ENCODE peak calls at places on chromosomes 4 and X, in six cellular contexts. C, A, Q, N, R and X are unnamed samples.

GRCh38 chrX:6024204-6024603 is 204.5 kb downstream of the NLGN4X start:
- DNase-seq in Q (no peak), C (no peak), N (no peak), A (no peak), R (no peak), X (no peak)

GRCh38 chrX:51894697-51895336 is 1.4 kb downstream of the MAGED1 start:
- DNase-seq in N (peak; percentile 58), C (peak; percentile 20), R (peak; percentile 50), Q (no peak), A (no peak), X (peak; percentile 56)

GRCh38 chr4:119781044-119781443 is 152.4 kb upstream of the PDE5A start:
- DNase-seq in C (no peak), N (no peak), Q (no peak), A (no peak), R (no peak), X (no peak)

GRCh38 chrX:9569875-9570274 is 105.0 kb downstream of the TBL1X start:
- DNase-seq in A (no peak), N (no peak), C (no peak), R (no peak), Q (no peak), X (no peak)

GRCh38 chr4:145189981-145190380 is 9.6 kb upstream of the OTUD4 start:
- DNase-seq in N (no peak), R (no peak), Q (no peak), C (no peak), A (no peak), X (no peak)

GRCh38 chrX:119734897-119735339 is 23.5 kb upstream of the SOWAHD start:
- DNase-seq in C (no peak), A (no peak), Q (peak; percentile 44), R (peak; percentile 77), N (peak; percentile 47), X (peak; percentile 57)

GRCh38 chrX:115652221-115652620 is 91.2 kb downstream of the PLS3 start:
- DNase-seq in C (no peak), N (no peak), R (no peak), A (no peak), Q (no peak), X (no peak)

GRCh38 chrX:153608821-153609220 is 9.9 kb upstream of the CCNQ start:
- DNase-seq in A (no peak), N (no peak), C (no peak), R (no peak), Q (no peak), X (no peak)

GRCh38 chr4:7805533-7806079 is 134.1 kb downstream of the AFAP1 start:
- DNase-seq in N (peak; percentile 89), C (no peak), R (peak; percentile 59), A (peak; percentile 95), Q (no peak), X (no peak)

GRCh38 chr4:86294883-86295282 is 65.0 kb downstream of the MAPK10 start:
- DNase-seq in N (no peak), A (no peak), R (no peak), Q (no peak), C (no peak), X (no peak)

GRCh38 chr4:48645225-48645794 is 134.8 kb downstream of the FRYL start:
- DNase-seq in R (no peak), C (no peak), Q (no peak), N (no peak), A (no peak), X (no peak)

GRCh38 chr4:15654556-15655222 is 468 bp downstream of the FBXL5 start:
- DNase-seq in N (peak; percentile 44), Q (peak; percentile 74), C (peak; percentile 54), R (peak; percentile 73), A (peak; percentile 19), X (peak; percentile 44)

GRCh38 chrX:8037593-8038348 is 110.6 kb upstream of the PNPLA4 start:
- DNase-seq in C (no peak), Q (no peak), R (no peak), A (no peak), N (no peak), X (no peak)

GRCh38 chrX:17547658-17548057 is 172.7 kb downstream of the NHS start:
- DNase-seq in C (peak; percentile 54), R (peak; percentile 50), A (peak; percentile 80), Q (peak; percentile 77), N (peak; percentile 85), X (peak; percentile 77)

GRCh38 chrX:1400731-1401471 is 9.0 kb upstream of the SLC25A6 start:
- DNase-seq in Q (peak; percentile 59), N (no peak), R (no peak), C (no peak), A (no peak), X (no peak)

GRCh38 chr4:35189988-35190613 is 1054.2 kb downstream of the ARAP2 start:
- DNase-seq in A (no peak), C (no peak), Q (no peak), R (no peak), N (no peak), X (no peak)

GRCh38 chr4:110032603-110033002 is 119.9 kb downstream of the EGF start:
- DNase-seq in R (no peak), A (no peak), Q (no peak), C (no peak), N (peak; percentile 59), X (peak; percentile 22)

GRCh38 chr4:20773144-20773997 is 73.1 kb downstream of the PACRGL start:
- DNase-seq in Q (peak; percentile 43), A (peak; percentile 38), C (no peak), N (peak; percentile 53), R (no peak), X (peak; percentile 47)

GRCh38 chr4:4325321-4325720 is 35.3 kb downstream of the ZBTB49 start:
- DNase-seq in C (no peak), Q (no peak), A (no peak), N (no peak), R (peak; percentile 8), X (no peak)

GRCh38 chrX:128078545-128078944 is 26.3 kb upstream of the ACTRT1 start:
- DNase-seq in R (no peak), A (no peak), N (no peak), C (no peak), Q (no peak), X (no peak)

GRCh38 chrX:94053575-94053974 is 379.6 kb downstream of the FAM133A start:
- DNase-seq in Q (no peak), R (no peak), A (no peak), C (no peak), N (no peak), X (no peak)

GRCh38 chrX:10047631-10048030 is 80.5 kb downstream of the CLDN34 start:
- DNase-seq in Q (no peak), R (no peak), A (no peak), N (no peak), C (no peak), X (no peak)

GRCh38 chr4:42411803-42412202 is 14.5 kb downstream of the SHISA3 start:
- DNase-seq in Q (no peak), A (no peak), R (no peak), C (no peak), N (no peak), X (no peak)

GRCh38 chr4:152004801-152005200 is 244.0 kb upstream of the GATB start:
- DNase-seq in Q (no peak), A (no peak), C (no peak), R (no peak), N (no peak), X (no peak)
- TF ChIP-seq POLR2A in Q (no peak), A (no peak), C (no peak), R (no peak), N (no peak), X (no peak)

DNA sequence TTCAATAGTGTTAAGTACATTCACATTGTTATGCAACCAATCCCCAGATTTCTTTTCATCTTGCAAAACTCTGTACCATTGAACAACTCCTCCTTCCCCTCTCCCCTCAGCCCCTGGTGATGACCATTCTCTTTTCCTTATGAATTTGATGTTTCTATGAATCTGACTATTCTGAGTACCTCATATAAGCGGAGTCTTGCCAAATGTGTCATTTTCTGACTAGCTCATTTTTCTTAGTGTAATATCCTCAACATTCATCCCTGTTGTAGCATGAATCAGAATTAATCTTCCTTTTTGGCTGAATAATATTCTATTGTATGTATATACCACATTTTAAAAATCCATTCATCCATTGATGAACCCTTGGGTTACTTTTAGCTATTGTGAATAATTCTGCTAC is 34.0 kb downstream of the SMIM20 start:
- DNase-seq in R (no peak), Q (no peak), A (no peak), C (no peak), N (no peak), X (no peak)
- TF ChIP-seq POLR2A in R (no peak), Q (no peak), A (no peak), C (no peak), N (no peak), X (no peak)

GRCh38 chrX:49191033-49191871 is 5.1 kb upstream of the PRICKLE3 start:
- DNase-seq in N (peak; percentile 97), C (peak; percentile 87), R (peak; percentile 93), A (peak; percentile 100), Q (peak; percentile 85), X (peak; percentile 98)
- TF ChIP-seq POLR2A in N (peak; percentile 83), C (peak; percentile 57), R (peak; percentile 83), A (peak; percentile 95), Q (peak; percentile 89), X (peak; percentile 92)

GRCh38 chrX:48802089-48802812 is 384 bp downstream of the HDAC6 start:
- DNase-seq in N (peak; percentile 91), C (peak; percentile 79), Q (peak; percentile 90), R (peak; percentile 89), A (peak; percentile 91), X (peak; percentile 90)
- TF ChIP-seq POLR2A in N (peak; percentile 42), C (peak; percentile 67), Q (peak; percentile 73), R (peak; percentile 87), A (peak; percentile 50), X (peak; percentile 82)

GRCh38 chr4:173170210-173170778 is 1.7 kb downstream of the GALNT7 start:
- DNase-seq in C (no peak), A (no peak), R (no peak), Q (no peak), N (no peak), X (no peak)

GRCh38 chr4:173169178-173169427 is 492 bp downstream of the GALNT7 start:
- DNase-seq in C (no peak), R (no peak), A (no peak), N (no peak), Q (no peak), X (no peak)

GRCh38 chr4:173169428-173170209 is 1.0 kb downstream of the GALNT7 start:
- DNase-seq in N (peak; percentile 57), A (peak; percentile 65), R (peak; percentile 61), Q (peak; percentile 77), C (peak; percentile 66), X (peak; percentile 58)

GRCh38 chr4:173167793-173168395 is 717 bp upstream of the GALNT7 start:
- DNase-seq in N (peak; percentile 74), R (peak; percentile 51), C (peak; percentile 26), Q (no peak), A (peak; percentile 67), X (peak; percentile 20)

GRCh38 chr4:173168396-173169177 is at the start of gene GALNT7:
- DNase-seq in R (peak; percentile 63), N (peak; percentile 87), A (peak; percentile 81), C (peak; percentile 69), Q (peak; percentile 88), X (peak; percentile 67)
- TF ChIP-seq POLR2A in R (no peak), N (peak; percentile 34), A (peak; percentile 25), C (no peak), Q (peak; percentile 31), X (no peak)

GRCh38 chrX:130173190-130173895 is 1.6 kb downstream of the RAB33A start:
- DNase-seq in C (peak; percentile 17), R (no peak), A (no peak), N (peak; percentile 48), Q (no peak), X (peak; percentile 87)
- TF ChIP-seq POLR2A in C (no peak), R (no peak), A (no peak), N (no peak), Q (no peak), X (no peak)